ENCODE peak calls at places on chromosomes 12 and 14, in four cellular contexts. F is GM12878, E is K562, U is WTC11. O is an unnamed sample.

GRCh38 chr14:95326987-95327386 is 7.3 kb upstream of the CLMN start:
- DNase-seq in F (no peak), E (no peak), U (no peak), O (no peak)

GRCh38 chr12:1845427-1845826 is 25.1 kb downstream of the LRTM2 start:
- DNase-seq in F (no peak), E (no peak), U (no peak), O (no peak)

GRCh38 chr12:84134797-84135366 is 777.7 kb downstream of the SLC6A15 start:
- DNase-seq in F (no peak), E (no peak), U (no peak), O (no peak)

GRCh38 chr12:129870146-129870545 is 33.7 kb downstream of the TMEM132D start:
- DNase-seq in F (no peak), E (no peak), U (no peak), O (no peak)

GRCh38 chr12:39830862-39831520 is 211.4 kb upstream of the ABCD2 start:
- DNase-seq in F (no peak), E (no peak), U (no peak), O (no peak)

GRCh38 chr14:62943202-62943601 is 102.1 kb downstream of the KCNH5 start:
- DNase-seq in F (no peak), E (no peak), U (no peak), O (no peak)

GRCh38 chr14:24630872-24631477 is 3.0 kb downstream of the GZMB start:
- DNase-seq in F (no peak), E (no peak), U (no peak), O (peak; percentile 46)

GRCh38 chr14:104585966-104586702 is 6.6 kb downstream of the C14orf180 start:
- DNase-seq in F (no peak), E (no peak), U (no peak), O (no peak)

GRCh38 chr14:68544150-68544892 is 248.5 kb downstream of the ZFP36L1 start:
- DNase-seq in F (no peak), E (peak; percentile 8), U (no peak), O (no peak)

GRCh38 chr12:977163-977562 is 13.9 kb upstream of the ERC1 start:
- DNase-seq in F (no peak), E (no peak), U (no peak), O (no peak)

GRCh38 chr14:75249251-75249957 is 29.2 kb upstream of the FOS start:
- DNase-seq in F (peak; percentile 94), E (no peak), U (no peak), O (no peak)

GRCh38 chr12:89314060-89314761 is 38.1 kb downstream of the DUSP6 start:
- DNase-seq in F (no peak), E (no peak), U (no peak), O (no peak)

GRCh38 chr14:24690492-24690891 is 56.5 kb upstream of the GZMB start:
- DNase-seq in F (no peak), E (peak; percentile 13), U (peak; percentile 47), O (no peak)

GRCh38 chr12:6539276-6540134 is 5.2 kb downstream of the GAPDH start:
- DNase-seq in F (no peak), E (no peak), U (no peak), O (no peak)

GRCh38 chr12:101276433-101276832 is 3.5 kb upstream of the UTP20 start:
- DNase-seq in F (no peak), E (no peak), U (no peak), O (no peak)

GRCh38 chr14:92403981-92404380 is 81.0 kb downstream of the SLC24A4 start:
- DNase-seq in F (no peak), E (no peak), U (no peak), O (no peak)

GRCh38 chr12:100027671-100028070 is 42.9 kb upstream of the ANKS1B start:
- DNase-seq in F (no peak), E (no peak), U (no peak), O (no peak)

GRCh38 chr14:23132970-23133369 is 13.9 kb upstream of the CEBPE start:
- DNase-seq in F (no peak), E (no peak), U (no peak), O (no peak)

GRCh38 chr14:86796221-86797074 is 1196.5 kb downstream of the GALC start:
- DNase-seq in F (no peak), E (no peak), U (no peak), O (peak; percentile 69)

GRCh38 chr12:51076235-51076930 is 7.0 kb downstream of the CSRNP2 start:
- DNase-seq in F (no peak), E (no peak), U (no peak), O (no peak)

GRCh38 chr12:120628919-120629318 is 11.5 kb upstream of the CABP1 start:
- DNase-seq in F (no peak), E (no peak), U (peak; percentile 65), O (peak; percentile 29)

GRCh38 chr14:64711039-64711438 is 6.8 kb downstream of the PLEKHG3 start:
- DNase-seq in F (no peak), E (no peak), U (no peak), O (no peak)

GRCh38 chr12:42237853-42238239 is 202 bp downstream of the YAF2 start:
- DNase-seq in F (no peak), E (no peak), U (peak; percentile 11), O (no peak)

GRCh38 chr12:51923506-51924365 is 16.4 kb downstream of the ACVRL1 start:
- DNase-seq in F (no peak), E (peak; percentile 83), U (peak; percentile 79), O (no peak)

GRCh38 chr12:87816186-87816585 is 213.0 kb downstream of the C12orf50 start:
- DNase-seq in F (no peak), E (no peak), U (no peak), O (no peak)

GRCh38 chr14:68327231-68327630 is 465.6 kb downstream of the ZFP36L1 start:
- DNase-seq in F (no peak), E (no peak), U (no peak), O (no peak)

GRCh38 chr12:40300490-40300889 is 75.7 kb downstream of the LRRK2 start:
- DNase-seq in F (no peak), E (no peak), U (no peak), O (no peak)

GRCh38 chr12:68451261-68452091 is 119.3 kb upstream of the MDM1 start:
- DNase-seq in F (peak; percentile 88), E (no peak), U (no peak), O (no peak)

GRCh38 chr14:27528328-27528727 is 930.5 kb upstream of the NOVA1 start:
- DNase-seq in F (no peak), E (no peak), U (no peak), O (peak; percentile 21)

GRCh38 chr14:69690042-69690441 is 76.9 kb upstream of the SRSF5 start:
- DNase-seq in F (no peak), E (no peak), U (no peak), O (peak; percentile 84)

GRCh38 chr14:60757617-60758016 is 23.1 kb downstream of the MNAT1 start:
- DNase-seq in F (no peak), E (no peak), U (no peak), O (no peak)

GRCh38 chr12:1591543-1591942 is 2.8 kb downstream of the FBXL14 start:
- DNase-seq in F (no peak), E (no peak), U (no peak), O (no peak)

GRCh38 chr12:28536088-28536487 is 345.8 kb downstream of the CCDC91 start:
- DNase-seq in F (no peak), E (no peak), U (no peak), O (no peak)

GRCh38 chr12:77122236-77122635 is 56.9 kb upstream of the E2F7 start:
- DNase-seq in F (no peak), E (no peak), U (no peak), O (peak; percentile 13)

GRCh38 chr12:20446836-20447235 is 78.5 kb downstream of the PDE3A start:
- DNase-seq in F (no peak), E (no peak), U (no peak), O (no peak)

GRCh38 chr14:50088117-50088515 is 28.3 kb downstream of the VCPKMT start:
- DNase-seq in F (no peak), E (no peak), U (no peak), O (no peak)

GRCh38 chr14:31969371-31969770 is 107.7 kb upstream of the ARHGAP5 start:
- DNase-seq in F (no peak), E (no peak), U (no peak), O (peak; percentile 71)

GRCh38 chr14:31968912-31969311 is 108.2 kb upstream of the ARHGAP5 start:
- DNase-seq in F (no peak), E (no peak), U (no peak), O (no peak)

GRCh38 chr14:31970744-31971143 is 106.4 kb upstream of the ARHGAP5 start:
- DNase-seq in F (no peak), E (no peak), U (no peak), O (no peak)

GRCh38 chr14:31968107-31968810 is 108.8 kb upstream of the ARHGAP5 start:
- DNase-seq in F (peak; percentile 19), E (no peak), U (no peak), O (peak; percentile 86)

GRCh38 chr14:31969841-31970240 is 107.3 kb upstream of the ARHGAP5 start:
- DNase-seq in F (no peak), E (no peak), U (no peak), O (no peak)
- TF ChIP-seq TCF7 in F (no peak), E (no peak), U (no peak), O (no peak)

GRCh38 chr12:125169870-125170269 is 104.6 kb downstream of the AACS start:
- DNase-seq in F (no peak), E (no peak), U (no peak), O (no peak)
- TF ChIP-seq TCF7 in F (no peak), E (no peak), U (no peak), O (no peak)

DNA sequence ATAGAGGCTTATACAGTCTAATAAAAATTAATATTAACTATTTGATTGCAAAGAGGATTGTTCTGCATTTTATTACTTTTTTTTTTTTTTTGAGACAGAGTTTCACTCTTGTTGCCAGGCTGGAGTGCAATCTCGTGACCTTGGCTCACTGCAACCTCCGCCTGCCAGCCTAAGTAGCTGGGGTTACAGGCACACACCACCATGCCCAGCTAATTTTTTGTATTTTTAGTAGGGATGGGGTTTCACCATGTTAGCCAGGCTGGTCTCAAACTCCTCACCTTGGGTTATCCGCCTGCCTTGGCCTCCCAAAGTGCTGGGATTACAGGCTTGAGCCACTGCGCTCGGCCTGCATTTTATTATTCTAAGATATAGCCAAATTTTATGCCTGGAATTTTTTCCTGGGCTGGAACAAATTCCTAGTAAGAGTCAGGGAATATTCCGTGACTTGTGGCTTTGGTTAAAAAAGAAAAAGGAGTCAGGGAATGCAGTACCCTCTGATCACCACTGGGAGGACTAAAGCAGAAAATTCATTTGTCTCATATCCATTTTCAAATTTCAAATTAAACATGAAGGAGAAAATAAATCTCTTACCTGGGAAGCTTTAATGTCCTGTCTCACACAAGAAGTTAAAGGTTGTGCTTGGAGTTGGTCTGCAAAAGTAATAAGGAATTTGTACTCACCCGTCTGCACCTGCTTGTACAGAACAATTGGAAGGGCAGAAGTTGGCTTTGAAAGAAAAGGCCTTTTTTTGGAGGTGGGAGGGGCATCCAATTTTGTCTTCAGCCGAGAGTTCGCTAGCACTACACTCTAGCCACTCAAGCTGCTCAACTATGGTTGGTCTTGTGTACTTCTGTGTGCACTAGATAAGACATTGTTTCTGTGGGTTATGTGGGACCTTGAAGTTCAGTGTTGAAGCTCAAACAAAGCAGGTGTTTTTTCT is 8.7 kb downstream of the MARK3 start:
- DNase-seq in F (no peak), E (peak; percentile 58), U (no peak), O (no peak)
- TF ChIP-seq TCF7 in F (no peak), E (no peak), U (no peak), O (no peak)

GRCh38 chr14:98445736-98446135 is 826.3 kb downstream of the BCL11B start:
- DNase-seq in F (no peak), E (no peak), U (no peak), O (no peak)
- TF ChIP-seq TCF7 in F (no peak), E (no peak), U (no peak), O (no peak)

GRCh38 chr12:107884769-107885694 is 110.5 kb downstream of the ASCL4 start:
- DNase-seq in F (no peak), E (peak; percentile 58), U (peak; percentile 62), O (peak; percentile 58)
- TF ChIP-seq TCF7 in F (no peak), E (no peak), U (no peak), O (no peak)